ENCODE peak calls at places on chromosomes 12 and 14, in seven cellular contexts. C is transverse colon, O is HS-5, F is lower leg skin, I is Calu3, B is NCI-H510A treated with DMSO at 0.1 percent for 48 hours, N is endothelial cell. L is an unnamed sample.

GRCh38 chr12:6323340-6323994 is 13.0 kb downstream of the PLEKHG6 start:
- DNase-seq in C (no peak), O (peak; percentile 86), F (no peak), I (peak; percentile 58), B (peak; percentile 26), N (peak; percentile 57), L (no peak)

GRCh38 chr12:53098354-53098981 is 1.0 kb downstream of the IGFBP6 start:
- DNase-seq in C (peak; percentile 22), O (peak; percentile 79), F (no peak), I (peak; percentile 18), B (no peak), N (no peak), L (no peak)

GRCh38 chr14:36663404-36664321 is 2.0 kb downstream of the PAX9 start:
- DNase-seq in C (no peak), O (no peak), F (no peak), I (no peak), B (peak; percentile 54), N (no peak), L (no peak)

GRCh38 chr14:58947816-58948440 is 240.5 kb upstream of the DAAM1 start:
- DNase-seq in C (no peak), O (no peak), F (no peak), I (no peak), B (no peak), N (no peak), L (no peak)

GRCh38 chr12:80858356-80858755 is 79.4 kb downstream of the LIN7A start:
- DNase-seq in C (no peak), O (no peak), F (no peak), I (no peak), B (no peak), N (no peak), L (no peak)

GRCh38 chr12:28787151-28787550 is 361.9 kb upstream of the FAR2 start:
- DNase-seq in C (no peak), O (no peak), F (no peak), I (no peak), B (no peak), N (no peak), L (no peak)

GRCh38 chr12:18421840-18422239 is 160.5 kb downstream of the PIK3C2G start:
- DNase-seq in C (no peak), O (no peak), F (no peak), I (no peak), B (no peak), N (no peak), L (no peak)

GRCh38 chr14:75370416-75371205 is 57.2 kb upstream of the JDP2 start:
- DNase-seq in C (no peak), O (no peak), F (no peak), I (no peak), B (no peak), N (no peak), L (no peak)

GRCh38 chr12:111636209-111636928 is 37.3 kb upstream of the ATXN2 start:
- DNase-seq in C (peak; percentile 23), O (no peak), F (peak; percentile 53), I (no peak), B (no peak), N (peak; percentile 20), L (peak; percentile 20)

GRCh38 chr14:88682495-88683114 is 110.1 kb downstream of the EML5 start:
- DNase-seq in C (no peak), O (no peak), F (no peak), I (no peak), B (no peak), N (no peak), L (no peak)

GRCh38 chr12:63808631-63809030 is 28.9 kb downstream of the RXYLT1 start:
- DNase-seq in C (no peak), O (no peak), F (no peak), I (no peak), B (no peak), N (no peak), L (no peak)

GRCh38 chr12:89469361-89469760 is 55.2 kb downstream of the GALNT4 start:
- DNase-seq in C (no peak), O (no peak), F (no peak), I (no peak), B (no peak), N (no peak), L (no peak)

GRCh38 chr14:61521773-61522172 is 173.5 kb upstream of the HIF1A start:
- DNase-seq in C (no peak), O (no peak), F (no peak), I (no peak), B (no peak), N (no peak), L (no peak)

GRCh38 chr14:36522347-36522971 is 2.4 kb upstream of the NKX2-1 start:
- DNase-seq in C (no peak), O (no peak), F (no peak), I (no peak), B (no peak), N (no peak), L (peak; percentile 53)

GRCh38 chr12:89029961-89030360 is 322.3 kb downstream of the DUSP6 start:
- DNase-seq in C (no peak), O (no peak), F (no peak), I (no peak), B (no peak), N (no peak), L (no peak)

GRCh38 chr12:15011162-15011561 is 38.3 kb downstream of the PDE6H start:
- DNase-seq in C (no peak), O (no peak), F (no peak), I (no peak), B (no peak), N (no peak), L (peak; percentile 10)

GRCh38 chr14:49946320-49947141 is 53.6 kb downstream of the ARF6 start:
- DNase-seq in C (peak; percentile 49), O (no peak), F (no peak), I (peak; percentile 57), B (peak; percentile 35), N (no peak), L (no peak)

GRCh38 chr12:4743046-4743445 is 22.8 kb downstream of the GALNT8 start:
- DNase-seq in C (peak; percentile 51), O (no peak), F (no peak), I (no peak), B (no peak), N (no peak), L (no peak)

GRCh38 chr14:104585966-104586702 is 6.6 kb downstream of the C14orf180 start:
- DNase-seq in C (no peak), O (no peak), F (no peak), I (no peak), B (no peak), N (no peak), L (no peak)

GRCh38 chr12:131853832-131854797 is 25.9 kb downstream of the MMP17 start:
- DNase-seq in C (no peak), O (no peak), F (no peak), I (no peak), B (no peak), N (no peak), L (peak; percentile 35)

GRCh38 chr14:22558221-22558913 is 30.7 kb downstream of the DAD1 start:
- DNase-seq in C (no peak), O (no peak), F (no peak), I (no peak), B (no peak), N (peak; percentile 30), L (no peak)

GRCh38 chr12:93333054-93333453 is 44.7 kb upstream of the NUDT4 start:
- DNase-seq in C (no peak), O (no peak), F (no peak), I (no peak), B (no peak), N (no peak), L (no peak)

GRCh38 chr14:53519137-53519536 is 366.0 kb upstream of the DDHD1 start:
- DNase-seq in C (no peak), O (no peak), F (no peak), I (no peak), B (no peak), N (no peak), L (no peak)

GRCh38 chr14:74684444-74684843 is 28.4 kb downstream of the AREL1 start:
- DNase-seq in C (no peak), O (no peak), F (no peak), I (no peak), B (no peak), N (no peak), L (no peak)

GRCh38 chr14:28308727-28309126 is 457.9 kb upstream of the FOXG1 start:
- DNase-seq in C (no peak), O (peak; percentile 80), F (no peak), I (peak; percentile 7), B (no peak), N (no peak), L (no peak)

GRCh38 chr12:127774828-127775227 is 492.1 kb upstream of the TMEM132C start:
- DNase-seq in C (no peak), O (no peak), F (no peak), I (no peak), B (no peak), N (no peak), L (no peak)

GRCh38 chr12:3563966-3564365 is 73.0 kb downstream of the PRMT8 start:
- DNase-seq in C (no peak), O (no peak), F (no peak), I (no peak), B (no peak), N (no peak), L (no peak)

GRCh38 chr14:71139058-71139946 is 232.0 kb downstream of the PCNX1 start:
- DNase-seq in C (peak; percentile 61), O (no peak), F (peak; percentile 26), I (peak; percentile 67), B (peak; percentile 71), N (peak; percentile 60), L (peak; percentile 60)

GRCh38 chr14:104189629-104190335 is 51.4 kb downstream of the KIF26A start:
- DNase-seq in C (no peak), O (no peak), F (no peak), I (no peak), B (no peak), N (no peak), L (no peak)

GRCh38 chr12:54217774-54218221 is 29.0 kb upstream of the SMUG1 start:
- DNase-seq in C (peak; percentile 55), O (no peak), F (no peak), I (no peak), B (no peak), N (peak; percentile 49), L (no peak)

GRCh38 chr14:99995700-99996356 is 69.4 kb upstream of the EVL start:
- DNase-seq in C (peak; percentile 79), O (no peak), F (peak; percentile 61), I (peak; percentile 75), B (peak; percentile 20), N (peak; percentile 65), L (peak; percentile 56)

GRCh38 chr14:88129306-88130056 is 124.5 kb downstream of the GPR65 start:
- DNase-seq in C (no peak), O (peak; percentile 72), F (peak; percentile 61), I (no peak), B (no peak), N (no peak), L (no peak)

GRCh38 chr14:52783211-52783610 is 8.2 kb downstream of the GNPNAT1 start:
- DNase-seq in C (no peak), O (no peak), F (no peak), I (no peak), B (no peak), N (no peak), L (no peak)

GRCh38 chr14:98167702-98168101 is 1104.3 kb downstream of the BCL11B start:
- DNase-seq in C (no peak), O (no peak), F (no peak), I (no peak), B (no peak), N (no peak), L (no peak)

GRCh38 chr14:52791204-52792096 is at the start of gene GNPNAT1:
- DNase-seq in C (peak; percentile 90), O (peak; percentile 79), F (peak; percentile 79), I (peak; percentile 87), B (peak; percentile 77), N (peak; percentile 84), L (peak; percentile 94)

GRCh38 chr12:98741615-98742265 is 96.7 kb downstream of the APAF1 start:
- DNase-seq in C (no peak), O (no peak), F (no peak), I (no peak), B (peak; percentile 26), N (no peak), L (no peak)

GRCh38 chr12:27635349-27635972 is 60.8 kb upstream of the REP15 start:
- DNase-seq in C (no peak), O (no peak), F (no peak), I (peak; percentile 12), B (peak; percentile 0), N (no peak), L (no peak)

GRCh38 chr12:52818376-52818775 is 4.5 kb upstream of the KRT4 start:
- DNase-seq in C (no peak), O (no peak), F (no peak), I (no peak), B (no peak), N (no peak), L (no peak)

L was measured in pancreas.